ENCODE peak calls at places on chromosome 1, in nine cellular contexts. Z is left ventricle myocardium inferior, W is endodermal cell, U is GM13976, Y is nephron progenitor cell, Q is psoas muscle, M is hepatocyte, G is fibroblast of pulmonary artery, I is foreskin fibroblast. L is an unnamed sample.

GRCh38 chr1:207711285-207711684 is 40.6 kb upstream of the CD46 start:
- DNase-seq in Z (no peak), W (peak; percentile 72), U (no peak), Y (no peak), Q (no peak), M (peak; percentile 15), G (peak; percentile 19), I (no peak), L (no peak)

GRCh38 chr1:28642056-28642846 is 616 bp downstream of the TAF12 start:
- DNase-seq in Z (no peak), W (no peak), U (no peak), Y (no peak), Q (no peak), M (no peak), G (no peak), I (no peak), L (no peak)

GRCh38 chr1:99808391-99809115 is 41.6 kb upstream of the AGL start:
- DNase-seq in Z (no peak), W (peak; percentile 63), U (peak; percentile 63), Y (peak; percentile 40), Q (no peak), M (peak; percentile 91), G (peak; percentile 97), I (peak; percentile 93), L (no peak)

GRCh38 chr1:228338521-228339051 is 68.0 kb downstream of the TRIM11 start:
- DNase-seq in Z (peak; percentile 8), W (peak; percentile 42), U (no peak), Y (peak; percentile 1), Q (peak; percentile 62), M (no peak), G (no peak), I (no peak), L (no peak)

GRCh38 chr1:58815680-58816071 is 31.8 kb upstream of the JUN start:
- DNase-seq in Z (peak; percentile 26), W (peak; percentile 66), U (peak; percentile 47), Y (peak; percentile 12), Q (no peak), M (peak; percentile 72), G (peak; percentile 14), I (peak; percentile 38), L (no peak)

GRCh38 chr1:10679521-10680220 is 116.8 kb downstream of the CASZ1 start:
- DNase-seq in Z (no peak), W (peak; percentile 96), U (no peak), Y (peak; percentile 73), Q (no peak), M (peak; percentile 70), G (peak; percentile 48), I (peak; percentile 36), L (no peak)

GRCh38 chr1:226395753-226396152 is 12.1 kb downstream of the PARP1 start:
- DNase-seq in Z (no peak), W (no peak), U (no peak), Y (no peak), Q (no peak), M (no peak), G (no peak), I (no peak), L (no peak)

GRCh38 chr1:89873250-89873649 is 52.4 kb downstream of the LRRC8D start:
- DNase-seq in Z (no peak), W (no peak), U (no peak), Y (no peak), Q (no peak), M (no peak), G (peak; percentile 34), I (no peak), L (no peak)

GRCh38 chr1:85936470-85936869 is 220.1 kb downstream of the COL24A1 start:
- DNase-seq in Z (peak; percentile 31), W (no peak), U (no peak), Y (no peak), Q (peak; percentile 53), M (no peak), G (no peak), I (no peak), L (no peak)

GRCh38 chr1:17601643-17602382 is 62.3 kb downstream of the ARHGEF10L start:
- DNase-seq in Z (no peak), W (peak; percentile 76), U (no peak), Y (no peak), Q (no peak), M (no peak), G (no peak), I (no peak), L (no peak)

GRCh38 chr1:116382321-116382720 is 9.3 kb downstream of the ATP1A1 start:
- DNase-seq in Z (no peak), W (no peak), U (no peak), Y (no peak), Q (no peak), M (no peak), G (peak; percentile 67), I (no peak), L (no peak)

GRCh38 chr1:213374369-213374768 is 323.3 kb downstream of the RPS6KC1 start:
- DNase-seq in Z (peak; percentile 43), W (peak; percentile 95), U (peak; percentile 76), Y (peak; percentile 91), Q (peak; percentile 68), M (peak; percentile 81), G (peak; percentile 61), I (peak; percentile 52), L (peak; percentile 59)

GRCh38 chr1:202280595-202280994 is 61.1 kb downstream of the UBE2T start:
- DNase-seq in Z (no peak), W (peak; percentile 31), U (no peak), Y (no peak), Q (no peak), M (no peak), G (no peak), I (no peak), L (no peak)

GRCh38 chr1:211327341-211327921 is 798 bp downstream of the TRAF5 start:
- DNase-seq in Z (no peak), W (peak; percentile 80), U (peak; percentile 62), Y (no peak), Q (no peak), M (peak; percentile 67), G (peak; percentile 75), I (peak; percentile 81), L (no peak)

GRCh38 chr1:42721926-42722325 is 18.1 kb downstream of the CLDN19 start:
- DNase-seq in Z (no peak), W (no peak), U (no peak), Y (no peak), Q (no peak), M (no peak), G (no peak), I (peak; percentile 34), L (no peak)

GRCh38 chr1:225253784-225254183 is 174.1 kb downstream of the LBR start:
- DNase-seq in Z (no peak), W (no peak), U (no peak), Y (no peak), Q (no peak), M (no peak), G (peak; percentile 27), I (no peak), L (no peak)

GRCh38 chr1:225651872-225652725 is 824 bp downstream of the ENAH start:
- DNase-seq in Z (peak; percentile 31), W (peak; percentile 69), U (no peak), Y (peak; percentile 71), Q (no peak), M (peak; percentile 68), G (peak; percentile 44), I (peak; percentile 45), L (no peak)

GRCh38 chr1:164602480-164603093 is 43.6 kb downstream of the PBX1 start:
- DNase-seq in Z (peak; percentile 64), W (peak; percentile 86), U (no peak), Y (peak; percentile 76), Q (peak; percentile 73), M (peak; percentile 66), G (peak; percentile 44), I (peak; percentile 68), L (no peak)

GRCh38 chr1:27360159-27361043 is 6.4 kb downstream of the MAP3K6 start:
- DNase-seq in Z (no peak), W (peak; percentile 81), U (peak; percentile 75), Y (peak; percentile 59), Q (no peak), M (peak; percentile 54), G (no peak), I (no peak), L (no peak)

GRCh38 chr1:27358038-27358927 is 8.5 kb downstream of the MAP3K6 start:
- DNase-seq in Z (no peak), W (no peak), U (no peak), Y (no peak), Q (no peak), M (no peak), G (no peak), I (no peak), L (no peak)

GRCh38 chr1:27357281-27358037 is 9.3 kb downstream of the MAP3K6 start:
- DNase-seq in Z (peak; percentile 76), W (peak; percentile 95), U (peak; percentile 97), Y (peak; percentile 84), Q (peak; percentile 88), M (peak; percentile 77), G (peak; percentile 61), I (peak; percentile 74), L (peak; percentile 69)

GRCh38 chr1:27359822-27360158 is 7.0 kb downstream of the MAP3K6 start:
- DNase-seq in Z (no peak), W (no peak), U (no peak), Y (no peak), Q (no peak), M (no peak), G (no peak), I (no peak), L (no peak)

DNA sequence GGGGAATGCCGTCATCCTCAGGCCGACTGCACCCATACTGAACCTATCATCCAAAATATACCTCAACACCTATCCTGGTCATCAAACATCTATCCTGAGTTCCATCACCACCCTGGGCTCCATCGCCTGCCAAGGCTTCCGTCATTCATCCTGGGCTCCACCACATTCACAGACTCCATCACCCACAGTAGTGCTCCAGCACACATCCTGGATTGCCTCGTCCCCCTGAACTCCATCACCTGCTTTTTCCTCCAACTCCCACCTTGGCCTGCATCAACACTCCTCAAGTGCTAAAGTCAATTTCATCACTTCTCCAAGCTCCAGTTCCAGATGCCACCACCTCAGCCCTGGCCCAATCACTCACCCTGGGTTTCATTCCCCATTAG is 7.8 kb downstream of the MAP3K6 start:
- DNase-seq in Z (no peak), W (no peak), U (no peak), Y (no peak), Q (no peak), M (no peak), G (no peak), I (no peak), L (no peak)
- TF ChIP-seq CTCF in Z (no peak), W (no peak), U (no peak), Y (no peak), Q (no peak), M (no peak), G (no peak), I (no peak), L (no peak)

GRCh38 chr1:232630894-232631195 is 912 bp upstream of the SIPA1L2 start:
- DNase-seq in Z (no peak), W (no peak), U (no peak), Y (no peak), Q (no peak), M (no peak), G (no peak), I (no peak), L (no peak)
- TF ChIP-seq CTCF in Z (no peak), W (no peak), U (no peak), Y (no peak), Q (no peak), M (no peak), G (no peak), I (no peak), L (no peak)

GRCh38 chr1:235861857-235862256 is 4.8 kb downstream of the LYST start:
- DNase-seq in Z (no peak), W (no peak), U (no peak), Y (no peak), Q (no peak), M (no peak), G (no peak), I (no peak), L (no peak)
- TF ChIP-seq CTCF in Z (no peak), W (no peak), U (no peak), Y (no peak), Q (no peak), M (no peak), G (no peak), I (no peak), L (no peak)

GRCh38 chr1:220813013-220813412 is 26.3 kb downstream of the MTARC1 start:
- DNase-seq in Z (no peak), W (peak; percentile 76), U (no peak), Y (no peak), Q (no peak), M (no peak), G (no peak), I (no peak), L (no peak)
- TF ChIP-seq CTCF in Z (no peak), W (peak; percentile 59), U (no peak), Y (no peak), Q (no peak), M (no peak), G (no peak), I (no peak), L (no peak)